ENCODE peak calls at places on chromosome 19, in eight cellular contexts. P, R, C, O, B, I, Z and G are unnamed samples.

GRCh38 chr19:9644472-9644871 is 23.4 kb upstream of the ZNF561 start:
- DNase-seq in R (no peak), B (no peak), I (no peak), Z (no peak), C (no peak), O (no peak), P (no peak), G (no peak)

GRCh38 chr19:50036905-50037304 is 11.1 kb downstream of the ZNF473 start:
- DNase-seq in I (no peak), B (no peak), C (no peak), O (no peak), R (no peak), Z (no peak), P (no peak), G (no peak)

GRCh38 chr19:288911-289310 is 2.3 kb downstream of the PLPP2 start:
- DNase-seq in Z (no peak), I (no peak), R (no peak), B (no peak), C (no peak), P (no peak), O (no peak), G (no peak)

GRCh38 chr19:2982556-2982955 is 5.2 kb downstream of the TLE6 start:
- DNase-seq in O (no peak), R (no peak), I (no peak), P (no peak), Z (no peak), C (no peak), B (no peak), G (no peak)

GRCh38 chr19:13054605-13055212 is 47.9 kb downstream of the LYL1 start:
- DNase-seq in C (no peak), B (no peak), Z (no peak), P (no peak), I (no peak), O (no peak), R (no peak), G (no peak)

GRCh38 chr19:40976134-40976533 is 14.9 kb upstream of the CYP2B6 start:
- DNase-seq in B (no peak), O (no peak), R (no peak), P (no peak), Z (no peak), C (no peak), I (no peak), G (no peak)

GRCh38 chr19:3808420-3809143 is 22.4 kb upstream of the MATK start:
- DNase-seq in I (no peak), P (no peak), O (no peak), B (no peak), C (no peak), R (no peak), Z (no peak), G (peak)

GRCh38 chr19:14782978-14783545 is 4.7 kb upstream of the ADGRE2 start:
- DNase-seq in C (no peak), B (no peak), P (no peak), Z (no peak), O (no peak), I (no peak), R (peak), G (no peak)

GRCh38 chr19:2477141-2477710 is 1.3 kb downstream of the GADD45B start:
- DNase-seq in C (no peak), I (peak), Z (no peak), R (no peak), B (peak), O (no peak), P (peak), G (peak)

GRCh38 chr19:53388904-53389303 is 6.0 kb upstream of the ZNF765 start:
- DNase-seq in I (no peak), P (no peak), R (no peak), C (no peak), B (no peak), O (no peak), Z (no peak), G (no peak)

GRCh38 chr19:50003810-50004419 is 21.3 kb downstream of the VRK3 start:
- DNase-seq in R (no peak), C (no peak), O (no peak), Z (no peak), P (peak), B (peak), I (peak), G (peak)

GRCh38 chr19:13621413-13621812 is 115.1 kb upstream of the CACNA1A start:
- DNase-seq in I (peak), P (peak), Z (no peak), B (peak), O (no peak), R (peak), C (no peak), G (no peak)

GRCh38 chr19:38399081-38399480 is 3.8 kb upstream of the FAM98C start:
- DNase-seq in C (no peak), B (no peak), P (no peak), Z (no peak), O (no peak), I (no peak), R (no peak), G (no peak)

GRCh38 chr19:45079911-45080469 is 930 bp downstream of the GEMIN7 start:
- DNase-seq in R (peak), P (no peak), Z (no peak), O (no peak), B (no peak), C (no peak), I (no peak), G (no peak)

GRCh38 chr19:33468361-33469170 is 53.0 kb downstream of the PEPD start:
- DNase-seq in R (peak), Z (no peak), C (no peak), B (peak), I (no peak), O (no peak), P (peak), G (no peak)

GRCh38 chr19:23956051-23956450 is 41.4 kb downstream of the ZNF726 start:
- DNase-seq in B (no peak), P (peak), Z (no peak), C (no peak), R (no peak), O (no peak), I (no peak), G (no peak)

GRCh38 chr19:12647490-12648071 is 19.0 kb downstream of the MAN2B1 start:
- DNase-seq in I (no peak), P (peak), B (no peak), C (no peak), R (peak), O (no peak), Z (no peak), G (peak)

GRCh38 chr19:1794424-1795185 is 17.5 kb downstream of the ATP8B3 start:
- DNase-seq in Z (no peak), P (no peak), C (no peak), O (no peak), R (peak), I (no peak), B (no peak), G (no peak)

GRCh38 chr19:14160017-14160703 is 23.8 kb upstream of the ASF1B start:
- DNase-seq in P (no peak), B (no peak), R (no peak), C (no peak), I (no peak), O (no peak), Z (no peak), G (peak)

GRCh38 chr19:4773047-4773640 is 18.4 kb upstream of the FEM1A start:
- DNase-seq in B (no peak), I (no peak), P (no peak), R (no peak), C (no peak), O (no peak), Z (no peak), G (no peak)

GRCh38 chr19:58261968-58262921 is 16.5 kb upstream of the ZNF8 start:
- DNase-seq in I (peak), P (peak), R (peak), Z (no peak), C (no peak), B (peak), O (no peak), G (no peak)

GRCh38 chr19:28948531-28948930 is 264.4 kb downstream of the UQCRFS1 start:
- DNase-seq in Z (no peak), B (no peak), R (no peak), C (no peak), O (no peak), P (peak), I (peak), G (no peak)

GRCh38 chr19:17450264-17451075 is 2.0 kb upstream of the TMEM221 start:
- DNase-seq in I (no peak), P (no peak), Z (no peak), O (no peak), C (no peak), R (no peak), B (no peak), G (no peak)

GRCh38 chr19:4829001-4829712 is 2.4 kb downstream of the TICAM1 start:
- DNase-seq in B (no peak), O (peak), R (no peak), Z (no peak), C (no peak), I (no peak), P (no peak), G (peak)

GRCh38 chr19:18467978-18468377 is 30.0 kb upstream of the ISYNA1 start:
- DNase-seq in I (no peak), C (no peak), Z (no peak), B (no peak), O (no peak), P (no peak), R (no peak), G (no peak)

GRCh38 chr19:45798995-45799517 is 6.4 kb upstream of the DMWD start:
- DNase-seq in O (peak), B (peak), Z (no peak), R (peak), P (peak), I (peak), C (peak), G (peak)

GRCh38 chr19:45901432-45901903 is 945 bp downstream of the MYPOP start:
- DNase-seq in C (no peak), P (peak), I (peak), B (peak), R (peak), Z (no peak), O (no peak), G (no peak)

GRCh38 chr19:58350871-58351557 is 2.3 kb downstream of the A1BG start:
- DNase-seq in I (no peak), P (no peak), R (no peak), O (no peak), Z (no peak), B (no peak), C (no peak), G (no peak)

GRCh38 chr19:39296906-39297305 is 699 bp downstream of the IFNL1 start:
- DNase-seq in B (no peak), C (no peak), Z (no peak), P (no peak), I (no peak), O (no peak), R (no peak), G (no peak)

GRCh38 chr19:42360787-42361544 is 29.1 kb downstream of the CNFN start:
- DNase-seq in C (no peak), Z (no peak), O (no peak), I (peak), R (peak), P (peak), B (peak), G (no peak)

GRCh38 chr19:7872306-7873204 is 1.6 kb downstream of the PRR36 start:
- DNase-seq in Z (no peak), C (no peak), P (no peak), B (no peak), O (no peak), I (no peak), R (no peak), G (no peak)

GRCh38 chr19:6270076-6270745 is 9.6 kb downstream of the MLLT1 start:
- DNase-seq in Z (no peak), P (no peak), B (no peak), C (no peak), O (no peak), I (no peak), R (no peak), G (peak)

GRCh38 chr19:54536956-54537355 is 34.3 kb downstream of the LAIR2 start:
- DNase-seq in R (no peak), I (no peak), Z (no peak), B (no peak), C (no peak), O (no peak), P (no peak), G (no peak)

GRCh38 chr19:38634757-38635482 is 12.5 kb upstream of the ACTN4 start:
- DNase-seq in C (no peak), P (peak), Z (no peak), O (peak), B (peak), R (peak), I (peak), G (peak)

GRCh38 chr19:52048604-52049493 is at the start of gene ZNF432:
- DNase-seq in R (peak), C (peak), I (peak), P (peak), O (peak), Z (peak), B (peak), G (peak)

GRCh38 chr19:15506074-15506565 is 2.2 kb upstream of the CYP4F22 start:
- DNase-seq in Z (no peak), C (no peak), O (no peak), R (no peak), I (no peak), P (no peak), B (no peak), G (no peak)

GRCh38 chr19:6736169-6736916 is 1.0 kb downstream of the GPR108 start:
- DNase-seq in C (no peak), P (peak), R (peak), I (peak), Z (peak), O (peak), B (peak), G (peak)

GRCh38 chr19:34232566-34233481 is 21.5 kb upstream of the GARRE1 start:
- DNase-seq in C (peak), O (peak), B (peak), R (no peak), I (peak), P (peak), Z (no peak), G (peak)